ENCODE peak calls at places on chromosomes 13 and 19, in nine cellular contexts. One of them, this sample, is unnamed.

GRCh38 chr19:5285955-5286354 is 54.7 kb downstream of the PTPRS start:
- DNase-seq in GM12865: no peak
- DNase-seq in stomach: no peak
- DNase-seq in uterus: no peak
- DNase-seq in heart left ventricle: no peak
- DNase-seq in fibroblast of pulmonary artery: no peak
- DNase-seq in choroid plexus epithelial cell: no peak
- DNase-seq in cardiac muscle cell: no peak
- DNase-seq in tibial nerve: no peak
- DNase-seq in this sample: no peak

GRCh38 chr13:95367309-95367843 is 66.1 kb upstream of the ABCC4 start:
- DNase-seq in GM12865: no peak
- DNase-seq in stomach: no peak
- DNase-seq in uterus: no peak
- DNase-seq in heart left ventricle: no peak
- DNase-seq in fibroblast of pulmonary artery: no peak
- DNase-seq in choroid plexus epithelial cell: no peak
- DNase-seq in cardiac muscle cell: no peak
- DNase-seq in tibial nerve: no peak
- DNase-seq in this sample: no peak

GRCh38 chr19:45636275-45636674 is 2.9 kb downstream of the EML2 start:
- DNase-seq in GM12865: no peak
- DNase-seq in stomach: no peak
- DNase-seq in uterus: no peak
- DNase-seq in heart left ventricle: no peak
- DNase-seq in fibroblast of pulmonary artery: no peak
- DNase-seq in choroid plexus epithelial cell: no peak
- DNase-seq in cardiac muscle cell: no peak
- DNase-seq in tibial nerve: no peak
- DNase-seq in this sample: no peak

GRCh38 chr13:20294497-20294896 is 62.4 kb upstream of the GJB6 start:
- DNase-seq in GM12865: no peak
- DNase-seq in stomach: no peak
- DNase-seq in uterus: no peak
- DNase-seq in heart left ventricle: no peak
- DNase-seq in fibroblast of pulmonary artery: no peak
- DNase-seq in choroid plexus epithelial cell: no peak
- DNase-seq in cardiac muscle cell: no peak
- DNase-seq in tibial nerve: no peak
- DNase-seq in this sample: no peak

GRCh38 chr13:51795419-51795818 is 8.5 kb downstream of the DHRS12 start:
- DNase-seq in GM12865: no peak
- DNase-seq in stomach: no peak
- DNase-seq in uterus: no peak
- DNase-seq in heart left ventricle: no peak
- DNase-seq in fibroblast of pulmonary artery: no peak
- DNase-seq in choroid plexus epithelial cell: no peak
- DNase-seq in cardiac muscle cell: no peak
- DNase-seq in tibial nerve: no peak
- DNase-seq in this sample: no peak

GRCh38 chr19:7497292-7497691 is 8.5 kb upstream of the PEX11G start:
- DNase-seq in GM12865: no peak
- DNase-seq in stomach: no peak
- DNase-seq in uterus: no peak
- DNase-seq in heart left ventricle: no peak
- DNase-seq in fibroblast of pulmonary artery: no peak
- DNase-seq in choroid plexus epithelial cell: peak
- DNase-seq in cardiac muscle cell: no peak
- DNase-seq in tibial nerve: no peak
- DNase-seq in this sample: no peak

GRCh38 chr19:13463296-13463695 is 43.0 kb downstream of the CACNA1A start:
- DNase-seq in GM12865: peak
- DNase-seq in stomach: no peak
- DNase-seq in uterus: no peak
- DNase-seq in heart left ventricle: no peak
- DNase-seq in fibroblast of pulmonary artery: peak
- DNase-seq in choroid plexus epithelial cell: peak
- DNase-seq in cardiac muscle cell: peak
- DNase-seq in tibial nerve: no peak
- DNase-seq in this sample: peak

GRCh38 chr13:98657506-98658085 is 80.7 kb upstream of the STK24 start:
- DNase-seq in GM12865: no peak
- DNase-seq in stomach: no peak
- DNase-seq in uterus: no peak
- DNase-seq in heart left ventricle: no peak
- DNase-seq in fibroblast of pulmonary artery: no peak
- DNase-seq in choroid plexus epithelial cell: no peak
- DNase-seq in cardiac muscle cell: no peak
- DNase-seq in tibial nerve: no peak
- DNase-seq in this sample: no peak

DNA sequence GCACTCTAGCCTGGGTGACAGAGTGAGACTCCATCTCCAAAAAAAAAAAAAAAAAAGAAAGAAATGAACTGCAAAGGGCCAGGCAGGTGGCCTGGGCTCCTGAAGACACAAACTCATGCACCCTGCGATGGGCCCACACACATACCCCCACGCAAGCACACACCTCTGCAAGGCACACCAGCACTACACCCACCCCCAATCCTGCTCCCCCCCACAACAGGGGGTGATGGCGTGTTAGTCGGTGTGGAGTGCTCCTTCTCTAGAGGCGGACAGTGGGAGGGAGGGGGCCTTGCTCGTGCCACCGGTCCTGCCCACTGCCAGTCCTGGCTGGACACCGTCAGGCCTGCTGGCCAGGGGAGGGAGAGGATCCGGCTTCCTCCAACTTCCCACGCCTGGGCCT is 1.6 kb upstream of the SLC8A2 start:
- DNase-seq in GM12865: no peak
- DNase-seq in stomach: no peak
- DNase-seq in uterus: no peak
- DNase-seq in heart left ventricle: no peak
- DNase-seq in fibroblast of pulmonary artery: no peak
- DNase-seq in choroid plexus epithelial cell: no peak
- DNase-seq in cardiac muscle cell: no peak
- DNase-seq in tibial nerve: no peak
- DNase-seq in this sample: no peak
- H3K4me3 ChIP-seq in GM12865: no peak
- H3K4me3 ChIP-seq in stomach: no peak
- H3K4me3 ChIP-seq in uterus: no peak
- H3K4me3 ChIP-seq in heart left ventricle: no peak
- H3K4me3 ChIP-seq in fibroblast of pulmonary artery: no peak
- H3K4me3 ChIP-seq in choroid plexus epithelial cell: no peak
- H3K4me3 ChIP-seq in cardiac muscle cell: no peak
- H3K4me3 ChIP-seq in tibial nerve: no peak
- H3K4me3 ChIP-seq in this sample: no peak

GRCh38 chr19:11191273-11191755 is 6.0 kb downstream of the KANK2 start:
- DNase-seq in GM12865: peak
- DNase-seq in stomach: peak
- DNase-seq in uterus: peak
- DNase-seq in heart left ventricle: peak
- DNase-seq in fibroblast of pulmonary artery: peak
- DNase-seq in choroid plexus epithelial cell: peak
- DNase-seq in cardiac muscle cell: no peak
- DNase-seq in tibial nerve: peak
- DNase-seq in this sample: peak

GRCh38 chr19:11194173-11194572 is 3.2 kb downstream of the KANK2 start:
- DNase-seq in GM12865: no peak
- DNase-seq in stomach: no peak
- DNase-seq in uterus: no peak
- DNase-seq in heart left ventricle: no peak
- DNase-seq in fibroblast of pulmonary artery: no peak
- DNase-seq in choroid plexus epithelial cell: no peak
- DNase-seq in cardiac muscle cell: no peak
- DNase-seq in tibial nerve: no peak
- DNase-seq in this sample: no peak

GRCh38 chr19:11192957-11193939 is 4.1 kb downstream of the KANK2 start:
- DNase-seq in GM12865: no peak
- DNase-seq in stomach: no peak
- DNase-seq in uterus: no peak
- DNase-seq in heart left ventricle: no peak
- DNase-seq in fibroblast of pulmonary artery: no peak
- DNase-seq in choroid plexus epithelial cell: no peak
- DNase-seq in cardiac muscle cell: no peak
- DNase-seq in tibial nerve: no peak
- DNase-seq in this sample: no peak

GRCh38 chr19:11190501-11190900 is 6.8 kb downstream of the KANK2 start:
- DNase-seq in GM12865: no peak
- DNase-seq in stomach: no peak
- DNase-seq in uterus: no peak
- DNase-seq in heart left ventricle: no peak
- DNase-seq in fibroblast of pulmonary artery: no peak
- DNase-seq in choroid plexus epithelial cell: no peak
- DNase-seq in cardiac muscle cell: no peak
- DNase-seq in tibial nerve: no peak
- DNase-seq in this sample: no peak

DNA sequence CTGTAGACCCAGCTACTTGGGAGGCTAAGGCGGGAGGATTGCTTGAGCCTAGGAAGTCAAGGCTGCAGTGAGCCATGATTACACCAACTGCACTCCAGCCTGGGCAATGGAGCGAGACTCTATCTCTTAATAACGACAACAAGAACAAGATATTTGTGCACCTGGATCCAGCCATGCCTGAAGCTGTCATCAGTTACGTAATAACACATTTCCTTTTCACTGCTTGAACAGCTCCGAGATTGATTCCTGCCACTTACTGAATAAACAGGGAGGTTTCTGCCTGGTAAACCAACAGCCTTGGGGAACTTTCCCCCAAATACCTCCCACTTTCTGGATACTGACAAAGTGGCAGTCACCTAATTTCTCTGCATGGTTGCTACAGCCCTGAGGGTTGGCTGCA is 5.4 kb downstream of the KANK2 start:
- DNase-seq in GM12865: peak
- DNase-seq in stomach: no peak
- DNase-seq in uterus: no peak
- DNase-seq in heart left ventricle: no peak
- DNase-seq in fibroblast of pulmonary artery: no peak
- DNase-seq in choroid plexus epithelial cell: no peak
- DNase-seq in cardiac muscle cell: no peak
- DNase-seq in tibial nerve: no peak
- DNase-seq in this sample: no peak
- TF ChIP-seq CTCF in GM12865: no peak
- TF ChIP-seq CTCF in stomach: no peak
- TF ChIP-seq CTCF in uterus: no peak
- TF ChIP-seq CTCF in heart left ventricle: no peak
- TF ChIP-seq CTCF in fibroblast of pulmonary artery: no peak
- TF ChIP-seq CTCF in choroid plexus epithelial cell: no peak
- TF ChIP-seq CTCF in cardiac muscle cell: no peak
- TF ChIP-seq CTCF in tibial nerve: no peak
- TF ChIP-seq CTCF in this sample: no peak

DNA sequence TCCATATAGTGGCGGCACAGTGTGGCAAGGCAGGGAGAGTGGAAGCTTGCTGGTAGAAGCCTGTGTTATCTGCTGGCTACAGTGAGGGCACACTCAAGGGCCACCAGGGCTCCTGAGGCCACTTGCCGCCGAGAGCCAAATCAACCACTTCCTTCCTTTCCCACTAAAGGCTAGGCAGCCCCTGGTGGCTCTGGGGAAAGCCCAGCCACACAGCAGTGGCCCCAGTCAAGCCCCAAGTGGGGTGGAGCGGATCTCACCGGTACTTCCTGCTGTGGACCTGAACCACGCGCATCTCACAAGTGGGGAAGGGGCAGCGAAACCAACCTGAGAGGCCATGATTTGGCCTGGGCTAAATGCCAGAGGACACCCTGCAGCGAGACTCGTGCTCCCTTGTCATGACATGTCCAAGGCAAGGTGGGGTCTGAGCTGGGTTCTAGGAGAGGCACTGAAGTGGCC is 21.9 kb upstream of the SLC35E1 start:
- DNase-seq in GM12865: peak
- DNase-seq in stomach: no peak
- DNase-seq in uterus: no peak
- DNase-seq in heart left ventricle: no peak
- DNase-seq in fibroblast of pulmonary artery: no peak
- DNase-seq in choroid plexus epithelial cell: no peak
- DNase-seq in cardiac muscle cell: no peak
- DNase-seq in tibial nerve: no peak
- DNase-seq in this sample: no peak
- H3K4me3 ChIP-seq in GM12865: peak
- H3K4me3 ChIP-seq in stomach: no peak
- H3K4me3 ChIP-seq in uterus: no peak
- H3K4me3 ChIP-seq in heart left ventricle: no peak
- H3K4me3 ChIP-seq in fibroblast of pulmonary artery: no peak
- H3K4me3 ChIP-seq in choroid plexus epithelial cell: no peak
- H3K4me3 ChIP-seq in cardiac muscle cell: no peak
- H3K4me3 ChIP-seq in tibial nerve: no peak
- H3K4me3 ChIP-seq in this sample: no peak

GRCh38 chr19:17423429-17424208 is 3.8 kb downstream of the MVB12A start:
- DNase-seq in GM12865: no peak
- DNase-seq in stomach: no peak
- DNase-seq in uterus: no peak
- DNase-seq in heart left ventricle: no peak
- DNase-seq in fibroblast of pulmonary artery: no peak
- DNase-seq in choroid plexus epithelial cell: no peak
- DNase-seq in cardiac muscle cell: no peak
- DNase-seq in tibial nerve: no peak
- DNase-seq in this sample: no peak

GRCh38 chr19:17420267-17420924 is 549 bp downstream of the MVB12A start:
- DNase-seq in GM12865: peak
- DNase-seq in stomach: peak
- DNase-seq in uterus: peak
- DNase-seq in heart left ventricle: peak
- DNase-seq in fibroblast of pulmonary artery: no peak
- DNase-seq in choroid plexus epithelial cell: peak
- DNase-seq in cardiac muscle cell: peak
- DNase-seq in tibial nerve: peak
- DNase-seq in this sample: peak

GRCh38 chr19:17429661-17430101 is 9.8 kb downstream of the MVB12A start:
- DNase-seq in GM12865: no peak
- DNase-seq in stomach: no peak
- DNase-seq in uterus: peak
- DNase-seq in heart left ventricle: no peak
- DNase-seq in fibroblast of pulmonary artery: no peak
- DNase-seq in choroid plexus epithelial cell: no peak
- DNase-seq in cardiac muscle cell: no peak
- DNase-seq in tibial nerve: peak
- DNase-seq in this sample: no peak

GRCh38 chr19:17421942-17422341 is 2.1 kb downstream of the MVB12A start:
- DNase-seq in GM12865: no peak
- DNase-seq in stomach: no peak
- DNase-seq in uterus: no peak
- DNase-seq in heart left ventricle: no peak
- DNase-seq in fibroblast of pulmonary artery: no peak
- DNase-seq in choroid plexus epithelial cell: no peak
- DNase-seq in cardiac muscle cell: no peak
- DNase-seq in tibial nerve: no peak
- DNase-seq in this sample: no peak

DNA sequence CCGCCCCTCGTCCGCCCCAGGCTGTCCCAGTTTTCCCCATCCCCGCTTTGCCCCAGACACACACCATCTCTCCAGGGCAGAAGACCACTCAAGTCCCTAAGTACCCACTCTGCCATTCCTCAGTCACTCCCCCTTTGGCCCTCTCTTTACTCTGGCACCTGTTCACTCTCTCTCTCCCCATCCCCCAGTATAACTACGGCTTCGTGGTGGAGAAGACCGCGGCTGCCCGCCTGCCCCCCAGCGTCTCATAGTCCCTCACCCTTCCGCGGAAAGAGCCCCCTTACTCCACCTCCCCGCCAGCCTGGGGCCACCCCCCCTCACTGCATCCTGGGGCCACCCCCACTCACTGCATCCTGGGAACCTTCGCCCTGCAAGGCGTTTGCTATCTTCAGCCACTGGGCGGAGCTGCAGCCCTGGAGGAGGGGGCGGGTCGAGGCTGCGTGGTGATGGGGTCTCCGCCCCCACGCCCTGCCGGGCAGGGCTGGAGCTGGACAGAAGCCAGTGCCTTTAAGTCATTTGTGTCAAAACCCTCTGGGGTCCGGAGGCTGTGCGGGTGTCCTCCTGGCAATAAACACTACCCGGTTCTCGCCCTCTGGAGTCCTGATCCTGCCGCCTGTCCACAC is 5.0 kb downstream of the MVB12A start:
- DNase-seq in GM12865: peak
- DNase-seq in stomach: no peak
- DNase-seq in uterus: no peak
- DNase-seq in heart left ventricle: no peak
- DNase-seq in fibroblast of pulmonary artery: peak
- DNase-seq in choroid plexus epithelial cell: peak
- DNase-seq in cardiac muscle cell: peak
- DNase-seq in tibial nerve: no peak
- DNase-seq in this sample: peak
- TF ChIP-seq CTCF in GM12865: peak
- TF ChIP-seq CTCF in stomach: no peak
- TF ChIP-seq CTCF in uterus: no peak
- TF ChIP-seq CTCF in heart left ventricle: peak
- TF ChIP-seq CTCF in fibroblast of pulmonary artery: peak
- TF ChIP-seq CTCF in choroid plexus epithelial cell: peak
- TF ChIP-seq CTCF in cardiac muscle cell: peak
- TF ChIP-seq CTCF in tibial nerve: peak
- TF ChIP-seq CTCF in this sample: peak